ENCODE peak calls at places on chromosomes 4 and X, in nine cellular contexts. One of them, this sample, is unnamed.

GRCh38 chrX:8987672-8988250 is 46.2 kb downstream of the FAM9B start:
- DNase-seq in CD14-positive monocyte: no peak
- DNase-seq in Peyer's patch: no peak
- DNase-seq in activated gamma-delta T cell: no peak
- DNase-seq in cerebellum: no peak
- DNase-seq in left cardiac atrium: no peak
- DNase-seq in NCI-H1417: no peak
- DNase-seq in T1000: no peak
- DNase-seq in stimulated activated CD8-positive, alpha-beta memory T cell treated with anti-CD3 and anti-CD28 coated beads, Interleukin-2, amount 100 ng/mL, for 1 hour: no peak
- DNase-seq in this sample: no peak

GRCh38 chr4:53702334-53703266 is 111.3 kb upstream of the LNX1 start:
- DNase-seq in NCI-H1417: peak; percentile 64
- DNase-seq in left cardiac atrium: peak; percentile 91
- DNase-seq in activated gamma-delta T cell: no peak
- DNase-seq in CD14-positive monocyte: no peak
- DNase-seq in T1000: peak; percentile 64
- DNase-seq in Peyer's patch: peak; percentile 79
- DNase-seq in cerebellum: peak; percentile 14
- DNase-seq in stimulated activated CD8-positive, alpha-beta memory T cell treated with anti-CD3 and anti-CD28 coated beads, Interleukin-2, amount 100 ng/mL, for 1 hour: no peak
- DNase-seq in this sample: peak; percentile 90

GRCh38 chr4:168540086-168540864 is 43.4 kb downstream of the PALLD start:
- DNase-seq in CD14-positive monocyte: no peak
- DNase-seq in Peyer's patch: no peak
- DNase-seq in left cardiac atrium: no peak
- DNase-seq in cerebellum: no peak
- DNase-seq in stimulated activated CD8-positive, alpha-beta memory T cell treated with anti-CD3 and anti-CD28 coated beads, Interleukin-2, amount 100 ng/mL, for 1 hour: no peak
- DNase-seq in NCI-H1417: no peak
- DNase-seq in activated gamma-delta T cell: no peak
- DNase-seq in T1000: no peak
- DNase-seq in this sample: peak; percentile 92

GRCh38 chr4:26141916-26142638 is 178.7 kb upstream of the RBPJ start:
- DNase-seq in activated gamma-delta T cell: no peak
- DNase-seq in stimulated activated CD8-positive, alpha-beta memory T cell treated with anti-CD3 and anti-CD28 coated beads, Interleukin-2, amount 100 ng/mL, for 1 hour: no peak
- DNase-seq in T1000: no peak
- DNase-seq in left cardiac atrium: no peak
- DNase-seq in Peyer's patch: no peak
- DNase-seq in CD14-positive monocyte: peak; percentile 59
- DNase-seq in cerebellum: no peak
- DNase-seq in NCI-H1417: peak; percentile 63
- DNase-seq in this sample: peak; percentile 93

GRCh38 chr4:66182651-66183050 is 512.4 kb upstream of the EPHA5 start:
- DNase-seq in activated gamma-delta T cell: no peak
- DNase-seq in Peyer's patch: no peak
- DNase-seq in stimulated activated CD8-positive, alpha-beta memory T cell treated with anti-CD3 and anti-CD28 coated beads, Interleukin-2, amount 100 ng/mL, for 1 hour: no peak
- DNase-seq in cerebellum: no peak
- DNase-seq in T1000: no peak
- DNase-seq in CD14-positive monocyte: no peak
- DNase-seq in NCI-H1417: no peak
- DNase-seq in left cardiac atrium: no peak
- DNase-seq in this sample: no peak

GRCh38 chrX:130172127-130172834 is 519 bp downstream of the RAB33A start:
- DNase-seq in left cardiac atrium: no peak
- DNase-seq in stimulated activated CD8-positive, alpha-beta memory T cell treated with anti-CD3 and anti-CD28 coated beads, Interleukin-2, amount 100 ng/mL, for 1 hour: no peak
- DNase-seq in activated gamma-delta T cell: no peak
- DNase-seq in T1000: no peak
- DNase-seq in NCI-H1417: no peak
- DNase-seq in cerebellum: no peak
- DNase-seq in Peyer's patch: no peak
- DNase-seq in CD14-positive monocyte: no peak
- DNase-seq in this sample: no peak

GRCh38 chr4:8904041-8904501 is 32.4 kb upstream of the HMX1 start:
- DNase-seq in CD14-positive monocyte: peak; percentile 30
- DNase-seq in NCI-H1417: no peak
- DNase-seq in T1000: no peak
- DNase-seq in activated gamma-delta T cell: no peak
- DNase-seq in Peyer's patch: peak; percentile 28
- DNase-seq in left cardiac atrium: peak; percentile 1
- DNase-seq in stimulated activated CD8-positive, alpha-beta memory T cell treated with anti-CD3 and anti-CD28 coated beads, Interleukin-2, amount 100 ng/mL, for 1 hour: no peak
- DNase-seq in cerebellum: no peak
- DNase-seq in this sample: no peak

GRCh38 chr4:147754037-147754445 is 22.2 kb downstream of the ARHGAP10 start:
- DNase-seq in CD14-positive monocyte: no peak
- DNase-seq in Peyer's patch: no peak
- DNase-seq in activated gamma-delta T cell: no peak
- DNase-seq in T1000: no peak
- DNase-seq in cerebellum: no peak
- DNase-seq in NCI-H1417: no peak
- DNase-seq in left cardiac atrium: no peak
- DNase-seq in stimulated activated CD8-positive, alpha-beta memory T cell treated with anti-CD3 and anti-CD28 coated beads, Interleukin-2, amount 100 ng/mL, for 1 hour: no peak
- DNase-seq in this sample: peak; percentile 92

GRCh38 chr4:99655315-99656081 is 2.1 kb downstream of the C4orf54 start:
- DNase-seq in activated gamma-delta T cell: no peak
- DNase-seq in CD14-positive monocyte: no peak
- DNase-seq in left cardiac atrium: no peak
- DNase-seq in NCI-H1417: no peak
- DNase-seq in stimulated activated CD8-positive, alpha-beta memory T cell treated with anti-CD3 and anti-CD28 coated beads, Interleukin-2, amount 100 ng/mL, for 1 hour: no peak
- DNase-seq in T1000: peak; percentile 60
- DNase-seq in Peyer's patch: no peak
- DNase-seq in cerebellum: no peak
- DNase-seq in this sample: peak; percentile 77

GRCh38 chrX:48938721-48939416 is 18.5 kb downstream of the OTUD5 start:
- DNase-seq in left cardiac atrium: no peak
- DNase-seq in NCI-H1417: no peak
- DNase-seq in cerebellum: no peak
- DNase-seq in Peyer's patch: no peak
- DNase-seq in CD14-positive monocyte: no peak
- DNase-seq in T1000: no peak
- DNase-seq in activated gamma-delta T cell: no peak
- DNase-seq in stimulated activated CD8-positive, alpha-beta memory T cell treated with anti-CD3 and anti-CD28 coated beads, Interleukin-2, amount 100 ng/mL, for 1 hour: no peak
- DNase-seq in this sample: no peak

GRCh38 chr4:185623444-185624247 is 88.3 kb upstream of the PDLIM3 start:
- DNase-seq in T1000: no peak
- DNase-seq in stimulated activated CD8-positive, alpha-beta memory T cell treated with anti-CD3 and anti-CD28 coated beads, Interleukin-2, amount 100 ng/mL, for 1 hour: no peak
- DNase-seq in CD14-positive monocyte: no peak
- DNase-seq in Peyer's patch: no peak
- DNase-seq in activated gamma-delta T cell: no peak
- DNase-seq in left cardiac atrium: no peak
- DNase-seq in cerebellum: no peak
- DNase-seq in NCI-H1417: no peak
- DNase-seq in this sample: no peak

GRCh38 chrX:147958316-147958715 is 22.8 kb upstream of the FMR1NB start:
- DNase-seq in NCI-H1417: no peak
- DNase-seq in T1000: peak; percentile 3
- DNase-seq in cerebellum: no peak
- DNase-seq in left cardiac atrium: no peak
- DNase-seq in Peyer's patch: no peak
- DNase-seq in activated gamma-delta T cell: no peak
- DNase-seq in CD14-positive monocyte: no peak
- DNase-seq in stimulated activated CD8-positive, alpha-beta memory T cell treated with anti-CD3 and anti-CD28 coated beads, Interleukin-2, amount 100 ng/mL, for 1 hour: no peak
- DNase-seq in this sample: peak; percentile 27

GRCh38 chrX:10106801-10107200 is 50.0 kb upstream of the CLCN4 start:
- DNase-seq in NCI-H1417: no peak
- DNase-seq in left cardiac atrium: no peak
- DNase-seq in activated gamma-delta T cell: no peak
- DNase-seq in CD14-positive monocyte: no peak
- DNase-seq in stimulated activated CD8-positive, alpha-beta memory T cell treated with anti-CD3 and anti-CD28 coated beads, Interleukin-2, amount 100 ng/mL, for 1 hour: no peak
- DNase-seq in cerebellum: no peak
- DNase-seq in T1000: no peak
- DNase-seq in Peyer's patch: no peak
- DNase-seq in this sample: no peak

GRCh38 chr4:110287130-110287529 is 88.7 kb upstream of the ELOVL6 start:
- DNase-seq in Peyer's patch: no peak
- DNase-seq in NCI-H1417: no peak
- DNase-seq in activated gamma-delta T cell: no peak
- DNase-seq in left cardiac atrium: no peak
- DNase-seq in cerebellum: no peak
- DNase-seq in stimulated activated CD8-positive, alpha-beta memory T cell treated with anti-CD3 and anti-CD28 coated beads, Interleukin-2, amount 100 ng/mL, for 1 hour: no peak
- DNase-seq in CD14-positive monocyte: no peak
- DNase-seq in T1000: peak; percentile 18
- DNase-seq in this sample: peak; percentile 83

GRCh38 chr4:100509386-100509785 is 8.4 kb downstream of the EMCN start:
- DNase-seq in Peyer's patch: no peak
- DNase-seq in NCI-H1417: no peak
- DNase-seq in CD14-positive monocyte: no peak
- DNase-seq in T1000: no peak
- DNase-seq in activated gamma-delta T cell: no peak
- DNase-seq in cerebellum: no peak
- DNase-seq in left cardiac atrium: no peak
- DNase-seq in stimulated activated CD8-positive, alpha-beta memory T cell treated with anti-CD3 and anti-CD28 coated beads, Interleukin-2, amount 100 ng/mL, for 1 hour: no peak
- DNase-seq in this sample: no peak

GRCh38 chrX:15511563-15511962 is 11.0 kb downstream of the BMX start:
- DNase-seq in stimulated activated CD8-positive, alpha-beta memory T cell treated with anti-CD3 and anti-CD28 coated beads, Interleukin-2, amount 100 ng/mL, for 1 hour: no peak
- DNase-seq in cerebellum: no peak
- DNase-seq in activated gamma-delta T cell: no peak
- DNase-seq in Peyer's patch: no peak
- DNase-seq in T1000: no peak
- DNase-seq in CD14-positive monocyte: no peak
- DNase-seq in NCI-H1417: no peak
- DNase-seq in left cardiac atrium: no peak
- DNase-seq in this sample: no peak

GRCh38 chr4:146059865-146060264 is 115.7 kb upstream of the LSM6 start:
- DNase-seq in stimulated activated CD8-positive, alpha-beta memory T cell treated with anti-CD3 and anti-CD28 coated beads, Interleukin-2, amount 100 ng/mL, for 1 hour: no peak
- DNase-seq in CD14-positive monocyte: peak; percentile 56
- DNase-seq in left cardiac atrium: no peak
- DNase-seq in Peyer's patch: no peak
- DNase-seq in activated gamma-delta T cell: no peak
- DNase-seq in NCI-H1417: no peak
- DNase-seq in T1000: no peak
- DNase-seq in cerebellum: no peak
- DNase-seq in this sample: no peak

GRCh38 chr4:32219306-32220075 is 1499.3 kb downstream of the PCDH7 start:
- DNase-seq in left cardiac atrium: no peak
- DNase-seq in Peyer's patch: no peak
- DNase-seq in NCI-H1417: no peak
- DNase-seq in CD14-positive monocyte: no peak
- DNase-seq in activated gamma-delta T cell: no peak
- DNase-seq in cerebellum: no peak
- DNase-seq in T1000: no peak
- DNase-seq in stimulated activated CD8-positive, alpha-beta memory T cell treated with anti-CD3 and anti-CD28 coated beads, Interleukin-2, amount 100 ng/mL, for 1 hour: no peak
- DNase-seq in this sample: no peak

GRCh38 chr4:29553842-29554241 is 1166.3 kb upstream of the PCDH7 start:
- DNase-seq in stimulated activated CD8-positive, alpha-beta memory T cell treated with anti-CD3 and anti-CD28 coated beads, Interleukin-2, amount 100 ng/mL, for 1 hour: no peak
- DNase-seq in left cardiac atrium: no peak
- DNase-seq in activated gamma-delta T cell: no peak
- DNase-seq in cerebellum: no peak
- DNase-seq in T1000: no peak
- DNase-seq in CD14-positive monocyte: no peak
- DNase-seq in Peyer's patch: no peak
- DNase-seq in NCI-H1417: no peak
- DNase-seq in this sample: peak; percentile 5

GRCh38 chr4:37822220-37822619 is 4.3 kb upstream of the PGM2 start:
- DNase-seq in activated gamma-delta T cell: no peak
- DNase-seq in Peyer's patch: no peak
- DNase-seq in T1000: no peak
- DNase-seq in stimulated activated CD8-positive, alpha-beta memory T cell treated with anti-CD3 and anti-CD28 coated beads, Interleukin-2, amount 100 ng/mL, for 1 hour: no peak
- DNase-seq in NCI-H1417: peak; percentile 69
- DNase-seq in left cardiac atrium: no peak
- DNase-seq in CD14-positive monocyte: no peak
- DNase-seq in cerebellum: no peak
- DNase-seq in this sample: no peak

This sample was measured in astrocyte of the spinal cord.